ENCODE peak calls at places on chromosomes 4 and X, in five cellular contexts. X, Z, W, L and J are unnamed samples.

GRCh38 chr4:15149842-15150592 is 147.7 kb downstream of the CPEB2 start:
- DNase-seq in X (peak; percentile 81), Z (peak; percentile 89), W (peak; percentile 90), L (peak; percentile 41), J (peak; percentile 79)

GRCh38 chr4:158970786-158971185 is 132.1 kb upstream of the RAPGEF2 start:
- DNase-seq in X (peak; percentile 39), Z (no peak), W (no peak), L (no peak), J (no peak)

GRCh38 chrX:67692246-67692645 is 148.4 kb downstream of the AR start:
- DNase-seq in X (peak; percentile 84), Z (peak; percentile 24), W (peak; percentile 56), L (peak; percentile 17), J (no peak)

GRCh38 chrX:66672106-66672505 is 33.2 kb upstream of the EDA2R start:
- DNase-seq in X (no peak), Z (no peak), W (peak; percentile 43), L (no peak), J (no peak)

GRCh38 chrX:95505721-95506120 is 1178.9 kb upstream of the DIAPH2 start:
- DNase-seq in X (no peak), Z (no peak), W (no peak), L (no peak), J (no peak)

GRCh38 chr4:158999166-158999682 is 103.7 kb upstream of the RAPGEF2 start:
- DNase-seq in X (no peak), Z (no peak), W (no peak), L (no peak), J (no peak)

GRCh38 chrX:1673337-1673736 is 58.5 kb downstream of the ASMT start:
- DNase-seq in X (no peak), Z (peak; percentile 52), W (peak; percentile 31), L (no peak), J (no peak)

GRCh38 chr4:81607947-81608346 is 136.2 kb upstream of the RASGEF1B start:
- DNase-seq in X (no peak), Z (no peak), W (peak; percentile 41), L (no peak), J (no peak)

GRCh38 chr4:128583753-128584712 is 225.5 kb upstream of the JADE1 start:
- DNase-seq in X (no peak), Z (no peak), W (peak; percentile 27), L (no peak), J (peak; percentile 26)

GRCh38 chr4:1072830-1073446 is 40.4 kb downstream of the RNF212 start:
- DNase-seq in X (peak; percentile 55), Z (peak; percentile 63), W (peak; percentile 73), L (peak; percentile 11), J (no peak)

GRCh38 chrX:69507500-69507789 is 3.3 kb downstream of the NALF2 start:
- DNase-seq in X (no peak), Z (no peak), W (no peak), L (no peak), J (no peak)

GRCh38 chr4:57148177-57148576 is 38.0 kb upstream of the IGFBP7 start:
- DNase-seq in X (peak; percentile 40), Z (no peak), W (peak; percentile 43), L (no peak), J (no peak)

GRCh38 chr4:41887821-41888699 is 47.2 kb upstream of the TMEM33 start:
- DNase-seq in X (peak; percentile 21), Z (peak; percentile 66), W (peak; percentile 66), L (peak; percentile 18), J (no peak)

GRCh38 chr4:160498211-160498610 is 1395.3 kb downstream of the RAPGEF2 start:
- DNase-seq in X (no peak), Z (no peak), W (no peak), L (no peak), J (no peak)

GRCh38 chrX:17692709-17693346 is 44.5 kb upstream of the SCML1 start:
- DNase-seq in X (peak; percentile 74), Z (no peak), W (peak; percentile 40), L (no peak), J (no peak)

GRCh38 chrX:45110494-45110893 is 90.2 kb downstream of the DIPK2B start:
- DNase-seq in X (no peak), Z (no peak), W (no peak), L (no peak), J (no peak)

GRCh38 chr4:113446019-113446418 is 315.5 kb downstream of the CAMK2D start:
- DNase-seq in X (peak; percentile 97), Z (no peak), W (peak; percentile 95), L (no peak), J (no peak)

GRCh38 chr4:183600189-183600685 is 58.7 kb downstream of the RWDD4 start:
- DNase-seq in X (no peak), Z (peak; percentile 9), W (peak; percentile 25), L (no peak), J (no peak)

GRCh38 chr4:147546341-147546740 is 65.4 kb downstream of the EDNRA start:
- DNase-seq in X (peak; percentile 96), Z (no peak), W (peak; percentile 93), L (peak; percentile 71), J (no peak)

GRCh38 chr4:147539959-147540358 is 59.1 kb downstream of the EDNRA start:
- DNase-seq in X (no peak), Z (peak; percentile 20), W (peak; percentile 33), L (no peak), J (no peak)

GRCh38 chr4:147543039-147543438 is 62.1 kb downstream of the EDNRA start:
- DNase-seq in X (peak; percentile 62), Z (no peak), W (peak; percentile 61), L (no peak), J (no peak)

GRCh38 chr4:147547314-147548056 is 66.6 kb downstream of the EDNRA start:
- DNase-seq in X (peak; percentile 85), Z (peak; percentile 56), W (peak; percentile 68), L (no peak), J (no peak)

DNA sequence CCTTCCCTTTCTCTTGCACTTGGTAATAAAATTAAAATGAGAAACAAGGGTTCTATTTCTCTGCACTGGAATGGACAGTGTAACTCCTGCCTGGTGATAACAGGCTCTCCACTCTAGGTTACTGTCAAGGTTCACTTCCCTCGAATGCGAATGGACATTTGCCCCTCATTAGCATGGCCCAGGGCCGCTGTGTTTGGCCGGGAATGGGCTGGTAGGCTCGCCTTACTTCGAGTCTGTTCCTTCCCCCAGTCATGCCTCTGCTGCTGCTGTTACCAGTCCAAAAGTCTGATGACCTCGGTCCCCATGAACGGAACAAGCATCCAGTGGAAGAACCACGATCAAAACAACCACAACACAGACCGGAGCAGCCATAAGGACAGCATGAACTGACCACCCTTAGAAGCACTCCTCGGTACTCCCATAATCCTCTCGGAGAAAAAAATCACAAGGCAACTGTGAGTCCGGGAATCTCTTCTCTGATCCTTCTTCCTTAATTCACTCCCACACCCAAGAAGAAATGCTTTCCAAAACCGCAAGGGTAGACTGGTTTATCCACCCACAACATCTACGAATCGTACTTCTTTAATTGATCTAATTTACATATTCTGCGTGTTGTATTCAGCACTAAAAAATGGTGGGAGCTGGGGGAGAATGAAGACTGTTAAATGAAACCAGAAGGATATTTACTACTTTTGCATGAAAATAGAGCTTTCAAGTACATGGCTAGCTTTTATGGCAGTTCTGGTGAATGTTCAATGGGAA is 61.5 kb downstream of the EDNRA start:
- DNase-seq in X (peak; percentile 66), Z (no peak), W (peak; percentile 15), L (no peak), J (no peak)
- H3K4me3 ChIP-seq in X (no peak overlapping the region), Z (no peak overlapping the region), W (no peak overlapping the region), L (no peak overlapping the region), J (no peak overlapping the region)

DNA sequence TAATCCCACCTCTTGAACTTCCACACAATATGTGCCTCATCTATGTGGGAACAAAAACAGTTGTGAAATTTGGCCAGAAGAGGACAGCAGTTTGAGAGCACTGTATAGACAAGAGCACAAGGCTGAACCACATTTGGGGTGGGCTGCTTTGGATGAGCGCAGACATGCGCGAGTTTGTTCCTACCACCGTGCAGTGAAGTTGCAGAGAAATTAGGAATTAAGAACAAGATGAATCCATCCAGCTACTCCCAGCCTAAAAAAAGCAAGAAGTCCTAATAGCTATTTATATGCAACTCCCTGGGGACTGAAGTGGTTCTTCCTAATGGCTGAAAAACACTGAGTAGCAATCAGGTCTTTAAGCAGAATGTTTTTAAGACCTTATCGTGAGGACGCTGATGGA is 1.0 kb downstream of the GAB3 start:
- DNase-seq in X (no peak), Z (no peak), W (peak; percentile 44), L (no peak), J (no peak)
- H3K4me3 ChIP-seq in X (peak overlapping the region; percentile 53), Z (peak overlapping the region; percentile 68), W (peak overlapping the region; percentile 68), L (no peak overlapping the region), J (peak overlapping the region; percentile 32)

GRCh38 chrX:46627044-46627443 is 53.5 kb downstream of the CHST7 start:
- DNase-seq in X (no peak), Z (no peak), W (no peak), L (no peak), J (no peak)
- H3K4me3 ChIP-seq in X (no peak overlapping the region), Z (no peak overlapping the region), W (no peak overlapping the region), L (no peak overlapping the region), J (no peak overlapping the region)

GRCh38 chr4:52919451-52919850 is 57.3 kb downstream of the RASL11B start:
- DNase-seq in X (no peak), Z (no peak), W (no peak), L (no peak), J (no peak)

GRCh38 chr4:52915131-52915645 is 53.1 kb downstream of the RASL11B start:
- DNase-seq in X (no peak), Z (no peak), W (peak; percentile 57), L (no peak), J (no peak)

GRCh38 chr4:52914051-52914605 is 52.0 kb downstream of the RASL11B start:
- DNase-seq in X (peak; percentile 86), Z (no peak), W (peak; percentile 94), L (peak; percentile 52), J (no peak)

GRCh38 chr4:52915730-52916129 is 53.6 kb downstream of the RASL11B start:
- DNase-seq in X (no peak), Z (no peak), W (peak; percentile 18), L (no peak), J (no peak)

DNA sequence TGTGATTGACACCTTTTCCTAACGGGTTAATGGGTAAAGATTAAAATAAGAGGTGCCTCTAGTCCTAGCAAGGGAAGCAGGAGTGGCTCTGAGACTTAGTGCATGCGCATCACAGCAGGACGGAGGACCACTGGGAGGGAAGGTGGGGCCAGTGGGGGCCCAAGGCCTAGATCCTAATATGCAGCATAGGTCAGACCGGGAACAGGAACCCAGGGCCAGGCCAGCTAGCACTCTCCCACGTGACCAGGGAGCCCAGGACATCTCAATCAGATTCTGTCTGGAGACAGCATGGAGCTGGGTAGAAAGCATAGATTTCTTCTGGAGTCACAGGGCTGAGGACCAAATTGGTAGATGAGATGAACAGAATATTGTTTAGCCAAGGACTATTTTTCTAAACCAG is 55.7 kb downstream of the RASL11B start:
- DNase-seq in X (no peak), Z (no peak), W (no peak), L (no peak), J (no peak)
- H3K4me3 ChIP-seq in X (no peak overlapping the region), Z (no peak overlapping the region), W (no peak overlapping the region), L (no peak overlapping the region), J (no peak overlapping the region)

GRCh38 chr4:61493470-61493869 is 293.3 kb downstream of the ADGRL3 start:
- DNase-seq in X (no peak), Z (no peak), W (no peak), L (no peak), J (no peak)

GRCh38 chr4:61489927-61490326 is 289.8 kb downstream of the ADGRL3 start:
- DNase-seq in X (no peak), Z (no peak), W (no peak), L (no peak), J (no peak)

GRCh38 chr4:61493041-61493440 is 292.9 kb downstream of the ADGRL3 start:
- DNase-seq in X (no peak), Z (no peak), W (no peak), L (no peak), J (no peak)
- H3K4me3 ChIP-seq in X (no peak overlapping the region), Z (no peak overlapping the region), W (no peak overlapping the region), L (no peak overlapping the region), J (no peak overlapping the region)